ENCODE peak calls at places on chromosomes 1 and 21, in eight cellular contexts. G is HAP-1; P is activated T-cell treated with anti-CD3 and anti-CD28 coated beads, Interleukin-2, amount 50 U/mL, for 24 hours; Q is GM10248; C is PC-9; D is Right ventricle myocardium superior; T is activated CD4-positive, alpha-beta T cell treated with anti-CD3 and anti-CD28 coated beads, Interleukin-2, amount 50 U/mL, for 1 hour; Y is esophagus squamous epithelium. F is an unnamed sample.

GRCh38 chr1:209884249-209884648 is 53.8 kb upstream of the SYT14 start:
- DNase-seq in Y (no peak), C (no peak), P (no peak), D (no peak), Q (no peak), T (no peak), G (no peak), F (no peak)

GRCh38 chr1:115429884-115430283 is 91.8 kb upstream of the NGF start:
- DNase-seq in G (no peak), Q (no peak), T (no peak), P (no peak), C (no peak), Y (no peak), D (no peak), F (no peak)

GRCh38 chr1:230394741-230395140 is 31.4 kb downstream of the PGBD5 start:
- DNase-seq in Q (no peak), G (no peak), D (no peak), P (no peak), T (no peak), C (no peak), Y (no peak), F (no peak)

GRCh38 chr1:228695015-228695955 is 40.0 kb upstream of the RHOU start:
- DNase-seq in G (no peak), Y (no peak), C (no peak), P (no peak), Q (no peak), T (no peak), D (no peak), F (no peak)

GRCh38 chr1:190328361-190328760 is 149.3 kb downstream of the BRINP3 start:
- DNase-seq in C (no peak), Y (no peak), P (no peak), Q (no peak), T (no peak), D (no peak), G (no peak), F (no peak)

GRCh38 chr1:53163291-53163768 is 20.9 kb upstream of the SLC1A7 start:
- DNase-seq in Q (no peak), C (no peak), Y (no peak), D (no peak), G (no peak), P (no peak), T (no peak), F (no peak)

GRCh38 chr1:160007577-160008200 is 24.1 kb downstream of the PIGM start:
- DNase-seq in G (peak; percentile 34), C (no peak), T (no peak), Q (peak; percentile 36), Y (no peak), D (no peak), P (no peak), F (no peak)

GRCh38 chr21:33588485-33589335 is at the start of gene DONSON:
- DNase-seq in C (peak; percentile 53), P (peak; percentile 94), G (peak; percentile 77), T (peak; percentile 82), D (peak; percentile 93), Q (peak; percentile 99), Y (peak; percentile 17), F (peak; percentile 94)

GRCh38 chr1:87091425-87091824 is 177.0 kb downstream of the HS2ST1 start:
- DNase-seq in T (no peak), C (no peak), P (no peak), D (no peak), Q (no peak), G (no peak), Y (no peak), F (no peak)

GRCh38 chr1:50415235-50416149 is 7.8 kb downstream of the DMRTA2 start:
- DNase-seq in C (no peak), G (no peak), P (no peak), D (no peak), T (no peak), Y (no peak), Q (no peak), F (no peak)

GRCh38 chr1:217048104-217048707 is 325.0 kb upstream of the ESRRG start:
- DNase-seq in P (no peak), C (no peak), Q (peak; percentile 23), Y (no peak), D (no peak), G (peak; percentile 9), T (no peak), F (peak; percentile 71)

GRCh38 chr21:45116066-45116465 is 41.7 kb downstream of the ADARB1 start:
- DNase-seq in Q (no peak), C (no peak), D (no peak), T (no peak), Y (no peak), P (no peak), G (no peak), F (no peak)

GRCh38 chr1:212152308-212152693 is 116.8 kb downstream of the DTL start:
- DNase-seq in G (no peak), C (no peak), Y (no peak), P (no peak), Q (no peak), T (no peak), D (no peak), F (no peak)

GRCh38 chr1:22126531-22126930 is 16.4 kb downstream of the WNT4 start:
- DNase-seq in Q (no peak), P (no peak), D (no peak), T (no peak), Y (no peak), C (no peak), G (no peak), F (no peak)

GRCh38 chr1:225651872-225652725 is 824 bp downstream of the ENAH start:
- DNase-seq in G (peak; percentile 82), T (no peak), D (no peak), C (no peak), Y (no peak), Q (no peak), P (no peak), F (peak; percentile 56)

GRCh38 chr1:68330391-68330790 is 98.1 kb upstream of the WLS start:
- DNase-seq in P (no peak), Y (no peak), D (no peak), Q (no peak), T (no peak), C (no peak), G (no peak), F (no peak)

GRCh38 chr1:157963713-157964112 is 29.7 kb upstream of the KIRREL1 start:
- DNase-seq in Q (peak; percentile 65), C (no peak), Y (no peak), P (peak; percentile 69), T (peak; percentile 45), G (peak; percentile 67), D (peak; percentile 70), F (peak; percentile 83)

GRCh38 chr1:156421062-156421938 is 52.3 kb downstream of the RHBG start:
- DNase-seq in C (peak; percentile 76), P (peak; percentile 79), D (peak; percentile 80), G (peak; percentile 76), T (peak; percentile 60), Q (peak; percentile 95), Y (no peak), F (peak; percentile 94)

GRCh38 chr1:217333939-217334338 is 297.0 kb downstream of the GPATCH2 start:
- DNase-seq in D (no peak), G (peak; percentile 41), P (no peak), T (no peak), Y (no peak), Q (peak; percentile 40), C (no peak), F (peak; percentile 64)

GRCh38 chr1:161200421-161200991 is 1.7 kb upstream of the ADAMTS4 start:
- DNase-seq in Q (no peak), C (no peak), D (peak; percentile 41), P (peak; percentile 54), Y (no peak), G (no peak), T (no peak), F (no peak)

GRCh38 chr1:155177192-155177917 is 3.7 kb downstream of the TRIM46 start:
- DNase-seq in G (no peak), P (peak; percentile 26), T (no peak), D (no peak), Q (no peak), C (peak; percentile 85), Y (no peak), F (peak; percentile 11)

GRCh38 chr1:176857632-176858031 is 306.9 kb downstream of the ASTN1 start:
- DNase-seq in T (no peak), Y (no peak), D (no peak), Q (no peak), G (no peak), P (no peak), C (no peak), F (no peak)

GRCh38 chr1:19437911-19438310 is 47.4 kb downstream of the CAPZB start:
- DNase-seq in T (no peak), G (no peak), D (peak; percentile 92), Q (no peak), C (no peak), Y (no peak), P (no peak), F (no peak)

GRCh38 chr1:171841931-171842723 is 829 bp downstream of the DNM3 start:
- DNase-seq in Y (no peak), Q (peak; percentile 20), D (no peak), P (peak; percentile 43), G (no peak), C (no peak), T (peak; percentile 6), F (peak; percentile 40)

GRCh38 chr1:2934173-2934540 is 87.1 kb upstream of the ACTRT2 start:
- DNase-seq in Q (no peak), C (no peak), T (no peak), D (peak; percentile 12), P (no peak), G (no peak), Y (no peak), F (no peak)

GRCh38 chr1:154747841-154748766 is 122.0 kb downstream of the KCNN3 start:
- DNase-seq in G (no peak), D (peak; percentile 68), Q (peak; percentile 84), P (peak; percentile 68), T (peak; percentile 47), C (no peak), Y (no peak), F (peak; percentile 99)

GRCh38 chr1:119960501-119960900 is 64.2 kb upstream of the ADAM30 start:
- DNase-seq in D (no peak), T (no peak), G (no peak), C (no peak), Q (no peak), Y (no peak), P (no peak), F (no peak)

GRCh38 chr1:159835862-159836518 is 9.3 kb downstream of the SLAMF8 start:
- DNase-seq in C (no peak), D (no peak), Y (no peak), G (no peak), T (no peak), Q (no peak), P (no peak), F (no peak)

GRCh38 chr21:28883931-28884330 is 108.7 kb downstream of the LTN1 start:
- DNase-seq in D (no peak), T (no peak), P (no peak), G (no peak), Q (no peak), Y (no peak), C (no peak), F (no peak)

GRCh38 chr1:160567858-160568682 is 11.2 kb downstream of the CD84 start:
- DNase-seq in Q (no peak), P (peak; percentile 72), G (no peak), C (no peak), D (no peak), T (peak; percentile 60), Y (no peak), F (no peak)

GRCh38 chr1:236082511-236082910 is 17.6 kb upstream of the NID1 start:
- DNase-seq in Q (no peak), D (no peak), Y (no peak), G (no peak), T (no peak), P (no peak), C (no peak), F (no peak)

GRCh38 chr1:32954183-32954582 is 10.4 kb downstream of the RNF19B start:
- DNase-seq in Y (no peak), C (peak; percentile 87), D (no peak), G (no peak), P (no peak), T (no peak), Q (no peak), F (no peak)

F was measured in WERI-Rb-1.